ENCODE peak calls at places on chromosomes 12 and 14, in nine cellular contexts. V, B, P, Z, Y, D, H, X and N are unnamed samples.

GRCh38 chr14:45679852-45680251 is 426.9 kb upstream of the MIS18BP1 start:
- DNase-seq in P (peak), D (peak), Y (peak), V (peak), B (no peak), X (no peak), H (no peak), Z (peak), N (peak)

GRCh38 chr12:51868821-51869489 is 18.9 kb upstream of the ANKRD33 start:
- DNase-seq in D (no peak), B (no peak), Y (no peak), V (no peak), Z (no peak), X (no peak), H (no peak), P (peak), N (no peak)

GRCh38 chr12:122981036-122981471 is 573 bp downstream of the ARL6IP4 start:
- DNase-seq in Y (peak), B (no peak), D (no peak), V (no peak), X (no peak), P (peak), H (no peak), Z (peak), N (no peak)

GRCh38 chr14:75793806-75794205 is 132.8 kb downstream of the TTLL5 start:
- DNase-seq in P (no peak), V (no peak), D (no peak), Y (peak), Z (peak), B (no peak), H (no peak), X (no peak), N (no peak)

GRCh38 chr12:103441437-103442186 is 54.2 kb downstream of the C12orf42 start:
- DNase-seq in P (no peak), X (no peak), D (no peak), Z (no peak), V (no peak), Y (no peak), B (no peak), H (peak), N (no peak)

GRCh38 chr12:117850048-117850447 is 118.7 kb downstream of the KSR2 start:
- DNase-seq in H (peak), D (peak), V (no peak), Z (peak), Y (peak), X (no peak), P (peak), B (no peak), N (peak)

GRCh38 chr14:54610051-54610977 is 43.4 kb downstream of the SAMD4A start:
- DNase-seq in H (no peak), D (no peak), Y (peak), X (no peak), Z (peak), B (no peak), P (peak), V (no peak), N (no peak)

GRCh38 chr12:53579545-53579955 is 46.6 kb downstream of the ATF7 start:
- DNase-seq in D (no peak), V (no peak), X (no peak), Y (no peak), B (no peak), Z (no peak), H (peak), P (no peak), N (no peak)

GRCh38 chr12:89859513-89860220 is 151.0 kb upstream of the ATP2B1 start:
- DNase-seq in H (no peak), Y (peak), X (no peak), D (no peak), P (no peak), B (no peak), V (no peak), Z (peak), N (no peak)